ENCODE peak calls at places on chromosomes 1 and 21, in ten cellular contexts. T, R, G, H, M, Q, E, I, F and U are unnamed samples.

GRCh38 chr1:211599250-211599649 is 20.3 kb upstream of the SLC30A1 start:
- DNase-seq in Q (no peak), H (no peak), F (no peak), M (no peak), I (no peak), E (no peak), R (no peak), G (no peak), T (no peak), U (no peak)

GRCh38 chr21:38898422-38899098 is 92.8 kb downstream of the ETS2 start:
- DNase-seq in R (no peak), H (no peak), F (peak; percentile 39), I (no peak), Q (no peak), M (no peak), G (no peak), E (no peak), T (no peak), U (no peak)

GRCh38 chr1:106956721-106957120 is 99.8 kb upstream of the PRMT6 start:
- DNase-seq in R (no peak), T (peak; percentile 0), Q (no peak), H (no peak), I (no peak), F (no peak), M (no peak), G (no peak), E (no peak), U (no peak)

GRCh38 chr1:166884971-166885370 is 8.9 kb upstream of the TADA1 start:
- DNase-seq in E (no peak), F (no peak), H (no peak), G (no peak), Q (no peak), R (no peak), T (no peak), M (no peak), I (no peak), U (no peak)

GRCh38 chr1:218679988-218680743 is 335.0 kb downstream of the TGFB2 start:
- DNase-seq in M (no peak), H (no peak), T (no peak), Q (no peak), E (no peak), G (no peak), I (no peak), R (no peak), F (no peak), U (no peak)

GRCh38 chr21:33668180-33668579 is 25.9 kb downstream of the ITSN1 start:
- DNase-seq in R (no peak), G (no peak), F (no peak), M (no peak), Q (no peak), H (no peak), I (no peak), T (peak; percentile 29), E (no peak), U (no peak)

GRCh38 chr1:214400136-214400535 is 119.2 kb downstream of the SMYD2 start:
- DNase-seq in I (no peak), H (no peak), Q (no peak), M (no peak), E (no peak), T (peak; percentile 71), R (no peak), F (no peak), G (no peak), U (no peak)

GRCh38 chr21:27694667-27695066 is 727.8 kb upstream of the ADAMTS5 start:
- DNase-seq in Q (no peak), M (no peak), G (no peak), F (no peak), I (no peak), E (no peak), R (no peak), H (no peak), T (no peak), U (no peak)

GRCh38 chr1:55593299-55593698 is 378.1 kb upstream of the USP24 start:
- DNase-seq in E (no peak), G (no peak), I (no peak), R (no peak), T (no peak), M (no peak), Q (no peak), H (no peak), F (no peak), U (peak; percentile 75)

GRCh38 chr1:229514578-229515275 is 6.6 kb upstream of the NUP133 start:
- DNase-seq in T (peak; percentile 78), E (no peak), I (no peak), F (peak; percentile 37), R (no peak), Q (peak; percentile 59), H (peak; percentile 60), M (peak; percentile 60), G (peak; percentile 89), U (no peak)

GRCh38 chr1:65958561-65959350 is 166.1 kb downstream of the PDE4B start:
- DNase-seq in F (no peak), I (no peak), M (no peak), R (no peak), E (no peak), G (no peak), H (no peak), Q (no peak), T (peak; percentile 60), U (no peak)

GRCh38 chr1:40703316-40703715 is 11.8 kb downstream of the NFYC start:
- DNase-seq in G (no peak), R (no peak), Q (no peak), T (peak; percentile 87), I (no peak), M (no peak), H (no peak), E (no peak), F (no peak), U (no peak)

GRCh38 chr1:47578026-47578861 is 140.4 kb downstream of the FOXD2 start:
- DNase-seq in T (no peak), R (no peak), Q (peak; percentile 27), M (no peak), I (no peak), F (no peak), E (peak; percentile 48), H (peak; percentile 22), G (peak; percentile 84), U (no peak)

GRCh38 chr1:179953974-179954493 is 576 bp upstream of the CEP350 start:
- DNase-seq in H (peak; percentile 26), M (peak; percentile 25), F (peak; percentile 14), T (peak; percentile 51), I (no peak), R (no peak), E (no peak), Q (peak; percentile 38), G (no peak), U (no peak)

DNA sequence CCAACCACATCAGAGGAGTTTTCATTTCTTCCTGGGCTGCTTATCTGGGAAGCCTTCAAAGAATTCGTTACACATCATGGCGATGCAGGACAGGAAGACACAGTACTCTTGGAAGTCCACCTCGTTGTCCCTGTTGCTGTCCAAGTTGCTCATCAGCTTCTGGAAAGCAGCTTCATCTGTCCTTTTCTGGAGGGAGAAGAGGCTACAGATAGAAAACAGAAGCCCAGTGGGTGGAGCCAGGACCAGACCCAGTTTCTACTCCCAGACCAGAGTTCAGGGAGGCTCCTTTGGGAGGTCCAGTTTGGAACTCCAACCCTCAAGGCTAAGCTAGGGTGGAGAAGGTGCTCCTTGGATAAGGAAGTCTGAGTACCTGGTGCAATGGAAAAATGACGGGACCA is 1.9 kb downstream of the S100A4 start:
- DNase-seq in M (peak; percentile 0), Q (no peak), T (no peak), E (no peak), I (no peak), R (no peak), F (no peak), H (no peak), G (no peak), U (no peak)
- H3K4me3 ChIP-seq in M (no peak overlapping the region), Q (no peak overlapping the region), T (no peak overlapping the region), E (peak overlapping the region; percentile 62), I (peak overlapping the region; percentile 51), R (no peak overlapping the region), F (no peak overlapping the region), H (no peak overlapping the region), G (no peak overlapping the region), U (peak overlapping the region; percentile 61)

DNA sequence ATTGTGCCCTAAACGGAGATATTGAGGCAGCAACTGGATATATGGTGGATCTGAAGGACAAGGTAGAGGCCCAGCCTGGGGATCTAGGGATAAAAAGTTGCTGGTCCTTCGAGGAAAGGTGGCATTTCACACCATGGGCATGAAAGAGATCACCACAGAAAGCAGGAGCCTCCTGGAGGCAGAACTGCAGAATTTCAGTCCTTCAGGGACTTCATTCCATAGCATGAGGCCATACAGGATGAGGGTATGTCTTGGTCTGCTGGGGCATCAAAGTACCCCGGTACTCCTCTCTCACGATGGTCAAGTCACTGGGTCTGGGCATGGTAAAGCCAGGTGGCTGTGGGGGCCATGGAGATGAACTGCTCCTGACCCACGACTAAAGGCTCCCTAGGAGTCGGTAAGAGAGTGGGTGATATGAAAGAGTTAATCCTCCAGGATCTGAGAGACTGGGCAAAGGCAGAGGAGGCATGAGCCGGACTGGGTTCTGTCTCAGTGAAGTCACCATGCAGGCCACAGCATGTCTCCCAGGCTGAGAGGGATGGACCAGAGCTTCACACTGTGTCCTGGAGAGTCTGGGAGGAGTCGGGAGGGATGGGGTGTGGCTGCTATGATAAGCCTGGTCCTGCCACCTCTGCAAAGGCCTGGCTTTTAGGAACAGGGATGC is 5.8 kb upstream of the SPRR5 start:
- DNase-seq in I (no peak), F (no peak), E (no peak), G (no peak), Q (no peak), R (no peak), T (no peak), H (no peak), M (no peak), U (no peak)
- TF ChIP-seq CTCF in I (no peak), F (no peak), E (no peak), G (no peak), Q (no peak), R (no peak), T (no peak), H (no peak), M (no peak), U (no peak)

DNA sequence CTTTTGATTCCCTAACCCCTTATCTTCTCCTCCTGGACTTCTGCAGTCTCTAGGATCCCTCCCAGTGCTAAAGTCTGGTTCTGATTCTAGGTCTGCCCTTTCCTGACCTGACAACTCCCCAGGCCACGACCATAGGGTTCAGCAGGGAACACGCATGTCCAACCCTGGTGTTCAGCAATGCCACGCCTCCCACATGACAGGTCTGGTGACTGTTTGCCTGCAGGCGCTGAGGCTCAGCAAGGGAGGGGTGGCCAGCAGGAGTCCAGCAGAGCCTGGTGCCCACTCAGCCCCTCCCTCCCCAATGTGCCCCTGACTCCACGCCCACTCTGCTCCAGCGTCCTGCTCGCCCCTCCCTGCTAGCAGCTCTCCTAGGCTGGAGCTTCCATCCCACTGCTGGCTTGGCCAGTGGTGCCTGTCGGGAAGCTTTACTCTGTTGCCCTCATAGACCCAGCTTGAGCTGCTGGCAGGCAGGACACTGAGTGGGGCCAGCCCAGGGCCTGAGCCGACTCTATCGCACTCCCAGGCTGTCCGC is 17.3 kb downstream of the SLC9A1 start:
- DNase-seq in E (peak; percentile 74), T (no peak), Q (peak; percentile 55), H (no peak), R (no peak), F (peak; percentile 32), G (peak; percentile 95), M (no peak), I (peak; percentile 71), U (no peak)
- TF ChIP-seq POLR2A in E (no peak), T (no peak), Q (no peak), H (no peak), R (no peak), F (no peak), G (no peak), M (no peak), I (no peak), U (no peak)

DNA sequence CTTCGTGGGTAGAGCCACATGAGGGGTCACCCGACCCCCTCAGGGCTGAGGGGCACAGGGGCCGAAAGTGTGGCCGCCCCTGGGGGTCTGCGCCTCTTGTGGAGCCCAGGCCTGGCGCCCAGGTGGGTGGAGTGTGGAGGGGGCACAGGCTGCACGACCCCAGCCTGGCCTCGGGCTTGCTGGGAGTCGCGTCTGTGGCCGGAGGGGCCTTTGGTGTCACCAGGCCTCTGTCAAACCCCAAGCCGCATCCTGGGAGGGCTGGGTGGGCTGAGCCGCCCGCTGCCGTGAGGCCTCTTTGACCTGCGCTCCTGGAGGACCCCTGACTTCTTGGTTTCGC is 60.7 kb downstream of the FAAP20 start:
- DNase-seq in I (peak; percentile 74), M (no peak), T (no peak), Q (no peak), E (no peak), F (no peak), G (no peak), R (no peak), H (no peak), U (no peak)
- H3K4me3 ChIP-seq in I (peak overlapping the region; percentile 54), M (peak overlapping the region; percentile 37), T (peak overlapping the region; percentile 49), Q (no peak overlapping the region), E (peak overlapping the region; percentile 60), F (peak overlapping the region; percentile 45), G (no peak overlapping the region), R (peak overlapping the region; percentile 26), H (peak overlapping the region; percentile 50), U (peak overlapping the region; percentile 39)